ENCODE peak calls at places on chromosome 4, in ten cellular contexts. One of them, this sample, is unnamed.

GRCh38 chr4:99848576-99848975 is 31.9 kb downstream of the DAPP1 start:
- DNase-seq in right lobe of liver: no peak
- DNase-seq in mesothelial cell of epicardium: no peak
- DNase-seq in Peyer's patch: no peak
- DNase-seq in dorsolateral prefrontal cortex: no peak
- DNase-seq in activated B cell treated with CpG ODN at 0.5 μM for 24 hours: no peak
- DNase-seq in HFF-Myc: no peak
- DNase-seq in GM23338: no peak
- DNase-seq in brain microvascular endothelial cell: no peak
- DNase-seq in AG09319: no peak
- DNase-seq in this sample: peak; percentile 76

GRCh38 chr4:81136161-81136910 is 78.7 kb downstream of the PRKG2 start:
- DNase-seq in right lobe of liver: no peak
- DNase-seq in mesothelial cell of epicardium: no peak
- DNase-seq in Peyer's patch: no peak
- DNase-seq in dorsolateral prefrontal cortex: no peak
- DNase-seq in activated B cell treated with CpG ODN at 0.5 μM for 24 hours: no peak
- DNase-seq in HFF-Myc: peak; percentile 88
- DNase-seq in GM23338: no peak
- DNase-seq in brain microvascular endothelial cell: peak; percentile 1
- DNase-seq in AG09319: peak; percentile 85
- DNase-seq in this sample: no peak

GRCh38 chr4:92529510-92529909 is 225.7 kb downstream of the GRID2 start:
- DNase-seq in right lobe of liver: no peak
- DNase-seq in mesothelial cell of epicardium: no peak
- DNase-seq in Peyer's patch: no peak
- DNase-seq in dorsolateral prefrontal cortex: no peak
- DNase-seq in activated B cell treated with CpG ODN at 0.5 μM for 24 hours: no peak
- DNase-seq in HFF-Myc: no peak
- DNase-seq in GM23338: no peak
- DNase-seq in brain microvascular endothelial cell: no peak
- DNase-seq in AG09319: no peak
- DNase-seq in this sample: no peak

GRCh38 chr4:96993528-96993927 is 1149.7 kb downstream of the STPG2 start:
- DNase-seq in right lobe of liver: no peak
- DNase-seq in mesothelial cell of epicardium: no peak
- DNase-seq in Peyer's patch: no peak
- DNase-seq in dorsolateral prefrontal cortex: no peak
- DNase-seq in activated B cell treated with CpG ODN at 0.5 μM for 24 hours: no peak
- DNase-seq in HFF-Myc: no peak
- DNase-seq in GM23338: peak; percentile 13
- DNase-seq in brain microvascular endothelial cell: no peak
- DNase-seq in AG09319: no peak
- DNase-seq in this sample: no peak

GRCh38 chr4:111198426-111198825 is 575.5 kb upstream of the PITX2 start:
- DNase-seq in right lobe of liver: no peak
- DNase-seq in mesothelial cell of epicardium: no peak
- DNase-seq in Peyer's patch: no peak
- DNase-seq in dorsolateral prefrontal cortex: no peak
- DNase-seq in activated B cell treated with CpG ODN at 0.5 μM for 24 hours: no peak
- DNase-seq in HFF-Myc: no peak
- DNase-seq in GM23338: no peak
- DNase-seq in brain microvascular endothelial cell: no peak
- DNase-seq in AG09319: no peak
- DNase-seq in this sample: no peak

GRCh38 chr4:170139764-170140163 is 50.0 kb upstream of the AADAT start:
- DNase-seq in right lobe of liver: no peak
- DNase-seq in mesothelial cell of epicardium: no peak
- DNase-seq in Peyer's patch: no peak
- DNase-seq in dorsolateral prefrontal cortex: no peak
- DNase-seq in activated B cell treated with CpG ODN at 0.5 μM for 24 hours: no peak
- DNase-seq in HFF-Myc: no peak
- DNase-seq in GM23338: no peak
- DNase-seq in brain microvascular endothelial cell: peak; percentile 27
- DNase-seq in AG09319: no peak
- DNase-seq in this sample: no peak

GRCh38 chr4:165398570-165398969 is 19.8 kb downstream of the CPE start:
- DNase-seq in right lobe of liver: no peak
- DNase-seq in mesothelial cell of epicardium: no peak
- DNase-seq in Peyer's patch: no peak
- DNase-seq in dorsolateral prefrontal cortex: no peak
- DNase-seq in activated B cell treated with CpG ODN at 0.5 μM for 24 hours: no peak
- DNase-seq in HFF-Myc: peak; percentile 56
- DNase-seq in GM23338: peak; percentile 67
- DNase-seq in brain microvascular endothelial cell: peak; percentile 76
- DNase-seq in AG09319: no peak
- DNase-seq in this sample: no peak

GRCh38 chr4:61443813-61444510 is 243.8 kb downstream of the ADGRL3 start:
- DNase-seq in right lobe of liver: no peak
- DNase-seq in mesothelial cell of epicardium: no peak
- DNase-seq in Peyer's patch: no peak
- DNase-seq in dorsolateral prefrontal cortex: no peak
- DNase-seq in activated B cell treated with CpG ODN at 0.5 μM for 24 hours: no peak
- DNase-seq in HFF-Myc: no peak
- DNase-seq in GM23338: no peak
- DNase-seq in brain microvascular endothelial cell: peak; percentile 69
- DNase-seq in AG09319: no peak
- DNase-seq in this sample: no peak

GRCh38 chr4:162229670-162230069 is 65.9 kb upstream of the FSTL5 start:
- DNase-seq in right lobe of liver: no peak
- DNase-seq in mesothelial cell of epicardium: no peak
- DNase-seq in Peyer's patch: no peak
- DNase-seq in dorsolateral prefrontal cortex: no peak
- DNase-seq in activated B cell treated with CpG ODN at 0.5 μM for 24 hours: no peak
- DNase-seq in HFF-Myc: no peak
- DNase-seq in GM23338: no peak
- DNase-seq in brain microvascular endothelial cell: no peak
- DNase-seq in AG09319: no peak
- DNase-seq in this sample: no peak

GRCh38 chr4:6355052-6355451 is 85.4 kb downstream of the WFS1 start:
- DNase-seq in right lobe of liver: no peak
- DNase-seq in mesothelial cell of epicardium: no peak
- DNase-seq in Peyer's patch: no peak
- DNase-seq in dorsolateral prefrontal cortex: no peak
- DNase-seq in activated B cell treated with CpG ODN at 0.5 μM for 24 hours: no peak
- DNase-seq in HFF-Myc: no peak
- DNase-seq in GM23338: no peak
- DNase-seq in brain microvascular endothelial cell: no peak
- DNase-seq in AG09319: no peak
- DNase-seq in this sample: no peak

GRCh38 chr4:173527103-173527876 is 2.7 kb downstream of the HAND2 start:
- DNase-seq in right lobe of liver: no peak
- DNase-seq in mesothelial cell of epicardium: peak; percentile 46
- DNase-seq in Peyer's patch: no peak
- DNase-seq in dorsolateral prefrontal cortex: no peak
- DNase-seq in activated B cell treated with CpG ODN at 0.5 μM for 24 hours: no peak
- DNase-seq in HFF-Myc: no peak
- DNase-seq in GM23338: peak; percentile 82
- DNase-seq in brain microvascular endothelial cell: no peak
- DNase-seq in AG09319: no peak
- DNase-seq in this sample: no peak

GRCh38 chr4:21380861-21381260 is 567.7 kb downstream of the KCNIP4 start:
- DNase-seq in right lobe of liver: no peak
- DNase-seq in mesothelial cell of epicardium: no peak
- DNase-seq in Peyer's patch: no peak
- DNase-seq in dorsolateral prefrontal cortex: peak; percentile 55
- DNase-seq in activated B cell treated with CpG ODN at 0.5 μM for 24 hours: no peak
- DNase-seq in HFF-Myc: no peak
- DNase-seq in GM23338: no peak
- DNase-seq in brain microvascular endothelial cell: no peak
- DNase-seq in AG09319: no peak
- DNase-seq in this sample: no peak

GRCh38 chr4:183571350-183572076 is 66.7 kb downstream of the ING2 start:
- DNase-seq in right lobe of liver: no peak
- DNase-seq in mesothelial cell of epicardium: no peak
- DNase-seq in Peyer's patch: no peak
- DNase-seq in dorsolateral prefrontal cortex: no peak
- DNase-seq in activated B cell treated with CpG ODN at 0.5 μM for 24 hours: no peak
- DNase-seq in HFF-Myc: peak; percentile 16
- DNase-seq in GM23338: peak; percentile 37
- DNase-seq in brain microvascular endothelial cell: peak; percentile 42
- DNase-seq in AG09319: no peak
- DNase-seq in this sample: no peak

GRCh38 chr4:14264437-14264836 is 636.9 kb upstream of the BOD1L1 start:
- DNase-seq in right lobe of liver: no peak
- DNase-seq in mesothelial cell of epicardium: no peak
- DNase-seq in Peyer's patch: no peak
- DNase-seq in dorsolateral prefrontal cortex: no peak
- DNase-seq in activated B cell treated with CpG ODN at 0.5 μM for 24 hours: no peak
- DNase-seq in HFF-Myc: no peak
- DNase-seq in GM23338: peak; percentile 49
- DNase-seq in brain microvascular endothelial cell: no peak
- DNase-seq in AG09319: no peak
- DNase-seq in this sample: no peak

GRCh38 chr4:161260819-161261218 is 903.0 kb downstream of the FSTL5 start:
- DNase-seq in right lobe of liver: no peak
- DNase-seq in mesothelial cell of epicardium: no peak
- DNase-seq in Peyer's patch: no peak
- DNase-seq in dorsolateral prefrontal cortex: no peak
- DNase-seq in activated B cell treated with CpG ODN at 0.5 μM for 24 hours: no peak
- DNase-seq in HFF-Myc: no peak
- DNase-seq in GM23338: no peak
- DNase-seq in brain microvascular endothelial cell: no peak
- DNase-seq in AG09319: no peak
- DNase-seq in this sample: no peak

GRCh38 chr4:77232653-77233052 is 75.6 kb downstream of the CCNG2 start:
- DNase-seq in right lobe of liver: no peak
- DNase-seq in mesothelial cell of epicardium: no peak
- DNase-seq in Peyer's patch: no peak
- DNase-seq in dorsolateral prefrontal cortex: no peak
- DNase-seq in activated B cell treated with CpG ODN at 0.5 μM for 24 hours: no peak
- DNase-seq in HFF-Myc: no peak
- DNase-seq in GM23338: no peak
- DNase-seq in brain microvascular endothelial cell: peak; percentile 14
- DNase-seq in AG09319: no peak
- DNase-seq in this sample: no peak

GRCh38 chr4:123060039-123060770 is 137.8 kb upstream of the NUDT6 start:
- DNase-seq in right lobe of liver: no peak
- DNase-seq in mesothelial cell of epicardium: no peak
- DNase-seq in Peyer's patch: no peak
- DNase-seq in dorsolateral prefrontal cortex: no peak
- DNase-seq in activated B cell treated with CpG ODN at 0.5 μM for 24 hours: no peak
- DNase-seq in HFF-Myc: no peak
- DNase-seq in GM23338: peak; percentile 17
- DNase-seq in brain microvascular endothelial cell: no peak
- DNase-seq in AG09319: no peak
- DNase-seq in this sample: no peak
- TF ChIP-seq CTCF in right lobe of liver: no peak
- TF ChIP-seq CTCF in mesothelial cell of epicardium: no peak
- TF ChIP-seq CTCF in Peyer's patch: no peak
- TF ChIP-seq CTCF in dorsolateral prefrontal cortex: no peak
- TF ChIP-seq CTCF in activated B cell treated with CpG ODN at 0.5 μM for 24 hours: no peak
- TF ChIP-seq CTCF in HFF-Myc: no peak
- TF ChIP-seq CTCF in GM23338: peak; percentile 56
- TF ChIP-seq CTCF in brain microvascular endothelial cell: no peak
- TF ChIP-seq CTCF in AG09319: no peak
- TF ChIP-seq CTCF in this sample: no peak

DNA sequence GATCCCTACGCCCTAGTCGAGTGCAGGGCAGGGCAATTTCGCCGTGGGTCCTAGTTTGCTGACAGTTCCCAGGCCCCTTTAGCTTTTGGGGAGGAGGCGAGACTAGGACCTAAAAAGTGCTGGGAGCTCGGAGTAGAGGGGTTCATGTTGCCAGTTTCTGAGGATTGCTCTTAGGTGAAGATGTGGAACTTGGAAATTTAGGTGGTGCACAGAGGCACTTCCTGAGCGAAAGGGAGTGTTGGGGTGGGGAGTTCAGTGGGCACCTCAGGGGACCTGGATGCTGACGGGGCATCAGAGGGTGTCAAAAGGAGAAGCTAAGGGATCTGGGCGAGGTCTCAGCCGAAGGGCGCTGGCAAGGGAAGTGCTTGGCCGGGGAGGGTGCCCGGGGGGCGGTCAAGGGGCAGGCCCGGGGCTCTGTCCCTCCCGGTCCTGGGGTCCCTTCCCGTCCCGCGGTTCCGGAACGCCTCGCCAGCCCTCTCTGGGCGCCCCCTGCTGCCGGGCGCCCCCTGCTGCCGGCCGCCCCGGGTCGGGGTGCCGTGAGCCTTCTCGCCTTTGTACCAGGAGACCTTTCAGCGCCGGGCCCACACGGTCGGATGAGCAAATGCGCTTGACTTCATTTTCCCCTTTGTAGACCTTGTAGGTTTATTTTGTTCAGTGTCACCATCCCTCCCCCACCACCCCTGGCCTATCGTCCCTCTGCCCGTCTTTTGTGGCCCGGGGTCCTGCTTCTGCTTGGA is 3.0 kb upstream of the PHOX2B start:
- DNase-seq in right lobe of liver: no peak
- DNase-seq in mesothelial cell of epicardium: no peak
- DNase-seq in Peyer's patch: no peak
- DNase-seq in dorsolateral prefrontal cortex: no peak
- DNase-seq in activated B cell treated with CpG ODN at 0.5 μM for 24 hours: no peak
- DNase-seq in HFF-Myc: no peak
- DNase-seq in GM23338: peak; percentile 62
- DNase-seq in brain microvascular endothelial cell: no peak
- DNase-seq in AG09319: no peak
- DNase-seq in this sample: no peak
- TF ChIP-seq CTCF in right lobe of liver: peak; percentile 13
- TF ChIP-seq CTCF in mesothelial cell of epicardium: no peak
- TF ChIP-seq CTCF in Peyer's patch: no peak
- TF ChIP-seq CTCF in dorsolateral prefrontal cortex: no peak
- TF ChIP-seq CTCF in activated B cell treated with CpG ODN at 0.5 μM for 24 hours: no peak
- TF ChIP-seq CTCF in HFF-Myc: peak; percentile 66
- TF ChIP-seq CTCF in GM23338: peak; percentile 52
- TF ChIP-seq CTCF in brain microvascular endothelial cell: peak; percentile 26
- TF ChIP-seq CTCF in AG09319: no peak
- TF ChIP-seq CTCF in this sample: peak; percentile 6

GRCh38 chr4:26857278-26858034 is 3.2 kb upstream of the STIM2 start:
- DNase-seq in right lobe of liver: peak; percentile 91
- DNase-seq in mesothelial cell of epicardium: peak; percentile 93
- DNase-seq in Peyer's patch: peak; percentile 90
- DNase-seq in dorsolateral prefrontal cortex: peak; percentile 77
- DNase-seq in activated B cell treated with CpG ODN at 0.5 μM for 24 hours: peak; percentile 97
- DNase-seq in HFF-Myc: no peak
- DNase-seq in GM23338: peak; percentile 90
- DNase-seq in brain microvascular endothelial cell: peak; percentile 63
- DNase-seq in AG09319: peak; percentile 48
- DNase-seq in this sample: peak; percentile 96
- TF ChIP-seq CTCF in right lobe of liver: peak; percentile 37
- TF ChIP-seq CTCF in mesothelial cell of epicardium: no peak
- TF ChIP-seq CTCF in Peyer's patch: peak; percentile 45
- TF ChIP-seq CTCF in dorsolateral prefrontal cortex: peak; percentile 45
- TF ChIP-seq CTCF in activated B cell treated with CpG ODN at 0.5 μM for 24 hours: no peak
- TF ChIP-seq CTCF in HFF-Myc: no peak
- TF ChIP-seq CTCF in GM23338: no peak
- TF ChIP-seq CTCF in brain microvascular endothelial cell: no peak
- TF ChIP-seq CTCF in AG09319: no peak
- TF ChIP-seq CTCF in this sample: no peak

DNA sequence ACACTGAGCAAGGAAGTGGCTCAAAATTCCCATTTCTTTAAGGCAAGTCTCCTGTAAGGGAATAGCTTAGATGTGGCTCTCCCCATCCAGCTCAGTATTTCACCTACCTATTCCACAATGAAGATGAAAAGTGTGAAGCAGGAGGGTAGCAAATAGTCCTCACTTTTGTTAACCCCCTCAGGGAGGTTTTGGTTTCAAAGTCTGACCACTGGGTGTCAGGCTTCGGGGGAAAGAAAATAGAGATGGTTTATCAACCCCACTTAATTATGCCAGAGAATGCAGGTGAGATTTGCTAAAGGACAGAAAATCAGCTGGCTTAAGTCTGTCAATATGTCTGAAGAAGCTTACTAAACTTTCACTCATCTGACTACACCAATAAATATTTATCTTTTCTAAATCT is 69.5 kb downstream of the DHX15 start:
- DNase-seq in right lobe of liver: no peak
- DNase-seq in mesothelial cell of epicardium: no peak
- DNase-seq in Peyer's patch: no peak
- DNase-seq in dorsolateral prefrontal cortex: no peak
- DNase-seq in activated B cell treated with CpG ODN at 0.5 μM for 24 hours: no peak
- DNase-seq in HFF-Myc: no peak
- DNase-seq in GM23338: peak; percentile 70
- DNase-seq in brain microvascular endothelial cell: no peak
- DNase-seq in AG09319: no peak
- DNase-seq in this sample: no peak
- TF ChIP-seq CTCF in right lobe of liver: peak; percentile 24
- TF ChIP-seq CTCF in mesothelial cell of epicardium: no peak
- TF ChIP-seq CTCF in Peyer's patch: peak; percentile 18
- TF ChIP-seq CTCF in dorsolateral prefrontal cortex: peak; percentile 35
- TF ChIP-seq CTCF in activated B cell treated with CpG ODN at 0.5 μM for 24 hours: no peak
- TF ChIP-seq CTCF in HFF-Myc: peak; percentile 31
- TF ChIP-seq CTCF in GM23338: peak; percentile 57
- TF ChIP-seq CTCF in brain microvascular endothelial cell: peak; percentile 52
- TF ChIP-seq CTCF in AG09319: peak; percentile 13
- TF ChIP-seq CTCF in this sample: peak; percentile 20